ENCODE peak calls at places on chromosomes 11 and 22, in eight cellular contexts. One of them, this sample, is unnamed.

GRCh38 chr22:30383061-30383460 is 4.2 kb downstream of the RNF215 start:
- DNase-seq in EH: no peak
- DNase-seq in mucosa of gallbladder: no peak
- DNase-seq in epithelial cell of esophagus: no peak
- DNase-seq in GM06990: no peak
- DNase-seq in stimulated activated naive CD4-positive, alpha-beta T cell: no peak
- DNase-seq in GM23338: no peak
- DNase-seq in MV-4-11: no peak
- DNase-seq in this sample: no peak

GRCh38 chr11:96137357-96137756 is 205.6 kb downstream of the MAML2 start:
- DNase-seq in EH: no peak
- DNase-seq in mucosa of gallbladder: no peak
- DNase-seq in epithelial cell of esophagus: no peak
- DNase-seq in GM06990: no peak
- DNase-seq in stimulated activated naive CD4-positive, alpha-beta T cell: no peak
- DNase-seq in GM23338: no peak
- DNase-seq in MV-4-11: no peak
- DNase-seq in this sample: no peak

GRCh38 chr11:132347156-132348090 is 977.0 kb downstream of the NTM start:
- DNase-seq in EH: no peak
- DNase-seq in mucosa of gallbladder: no peak
- DNase-seq in epithelial cell of esophagus: no peak
- DNase-seq in GM06990: no peak
- DNase-seq in stimulated activated naive CD4-positive, alpha-beta T cell: no peak
- DNase-seq in GM23338: peak
- DNase-seq in MV-4-11: no peak
- DNase-seq in this sample: no peak

GRCh38 chr22:28269277-28269676 is 350.2 kb upstream of the PITPNB start:
- DNase-seq in EH: no peak
- DNase-seq in mucosa of gallbladder: no peak
- DNase-seq in epithelial cell of esophagus: no peak
- DNase-seq in GM06990: no peak
- DNase-seq in stimulated activated naive CD4-positive, alpha-beta T cell: no peak
- DNase-seq in GM23338: no peak
- DNase-seq in MV-4-11: peak
- DNase-seq in this sample: no peak

GRCh38 chr11:113507341-113507740 is 32.1 kb upstream of the DRD2 start:
- DNase-seq in EH: no peak
- DNase-seq in mucosa of gallbladder: no peak
- DNase-seq in epithelial cell of esophagus: no peak
- DNase-seq in GM06990: no peak
- DNase-seq in stimulated activated naive CD4-positive, alpha-beta T cell: no peak
- DNase-seq in GM23338: no peak
- DNase-seq in MV-4-11: no peak
- DNase-seq in this sample: no peak

GRCh38 chr11:10324474-10324873 is 19.6 kb downstream of the ADM start:
- DNase-seq in EH: peak
- DNase-seq in mucosa of gallbladder: no peak
- DNase-seq in epithelial cell of esophagus: peak
- DNase-seq in GM06990: no peak
- DNase-seq in stimulated activated naive CD4-positive, alpha-beta T cell: no peak
- DNase-seq in GM23338: no peak
- DNase-seq in MV-4-11: no peak
- DNase-seq in this sample: no peak

GRCh38 chr11:132643239-132643638 is 889.1 kb downstream of the OPCML start:
- DNase-seq in EH: no peak
- DNase-seq in mucosa of gallbladder: no peak
- DNase-seq in epithelial cell of esophagus: no peak
- DNase-seq in GM06990: no peak
- DNase-seq in stimulated activated naive CD4-positive, alpha-beta T cell: no peak
- DNase-seq in GM23338: no peak
- DNase-seq in MV-4-11: no peak
- DNase-seq in this sample: no peak

GRCh38 chr11:2445107-2445947 is 519 bp downstream of the KCNQ1 start:
- DNase-seq in EH: no peak
- DNase-seq in mucosa of gallbladder: no peak
- DNase-seq in epithelial cell of esophagus: no peak
- DNase-seq in GM06990: no peak
- DNase-seq in stimulated activated naive CD4-positive, alpha-beta T cell: peak
- DNase-seq in GM23338: peak
- DNase-seq in MV-4-11: no peak
- DNase-seq in this sample: no peak

GRCh38 chr11:134761361-134761760 is 349.3 kb upstream of the B3GAT1 start:
- DNase-seq in EH: no peak
- DNase-seq in mucosa of gallbladder: peak
- DNase-seq in epithelial cell of esophagus: no peak
- DNase-seq in GM06990: no peak
- DNase-seq in stimulated activated naive CD4-positive, alpha-beta T cell: no peak
- DNase-seq in GM23338: no peak
- DNase-seq in MV-4-11: no peak
- DNase-seq in this sample: no peak

GRCh38 chr11:7651140-7651551 is 22.2 kb downstream of the CYB5R2 start:
- DNase-seq in EH: peak
- DNase-seq in mucosa of gallbladder: no peak
- DNase-seq in epithelial cell of esophagus: no peak
- DNase-seq in GM06990: no peak
- DNase-seq in stimulated activated naive CD4-positive, alpha-beta T cell: no peak
- DNase-seq in GM23338: no peak
- DNase-seq in MV-4-11: peak
- DNase-seq in this sample: no peak

GRCh38 chr11:134764367-134764766 is 352.3 kb upstream of the B3GAT1 start:
- DNase-seq in EH: no peak
- DNase-seq in mucosa of gallbladder: no peak
- DNase-seq in epithelial cell of esophagus: no peak
- DNase-seq in GM06990: no peak
- DNase-seq in stimulated activated naive CD4-positive, alpha-beta T cell: no peak
- DNase-seq in GM23338: no peak
- DNase-seq in MV-4-11: no peak
- DNase-seq in this sample: no peak

GRCh38 chr22:38872831-38873248 is 824 bp upstream of the CBX6 start:
- DNase-seq in EH: peak
- DNase-seq in mucosa of gallbladder: peak
- DNase-seq in epithelial cell of esophagus: no peak
- DNase-seq in GM06990: no peak
- DNase-seq in stimulated activated naive CD4-positive, alpha-beta T cell: peak
- DNase-seq in GM23338: peak
- DNase-seq in MV-4-11: no peak
- DNase-seq in this sample: no peak

GRCh38 chr11:47332303-47332711 is 20.2 kb downstream of the MYBPC3 start:
- DNase-seq in EH: no peak
- DNase-seq in mucosa of gallbladder: no peak
- DNase-seq in epithelial cell of esophagus: no peak
- DNase-seq in GM06990: no peak
- DNase-seq in stimulated activated naive CD4-positive, alpha-beta T cell: no peak
- DNase-seq in GM23338: no peak
- DNase-seq in MV-4-11: no peak
- DNase-seq in this sample: no peak

GRCh38 chr11:57459112-57460016 is 964 bp upstream of the RTN4RL2 start:
- DNase-seq in EH: no peak
- DNase-seq in mucosa of gallbladder: no peak
- DNase-seq in epithelial cell of esophagus: peak
- DNase-seq in GM06990: peak
- DNase-seq in stimulated activated naive CD4-positive, alpha-beta T cell: peak
- DNase-seq in GM23338: peak
- DNase-seq in MV-4-11: no peak
- DNase-seq in this sample: no peak

GRCh38 chr11:120991830-120992686 is 31.8 kb upstream of the TBCEL start:
- DNase-seq in EH: no peak
- DNase-seq in mucosa of gallbladder: no peak
- DNase-seq in epithelial cell of esophagus: no peak
- DNase-seq in GM06990: no peak
- DNase-seq in stimulated activated naive CD4-positive, alpha-beta T cell: no peak
- DNase-seq in GM23338: no peak
- DNase-seq in MV-4-11: no peak
- DNase-seq in this sample: no peak

GRCh38 chr11:29956076-29956556 is 60.7 kb downstream of the KCNA4 start:
- DNase-seq in EH: no peak
- DNase-seq in mucosa of gallbladder: no peak
- DNase-seq in epithelial cell of esophagus: no peak
- DNase-seq in GM06990: no peak
- DNase-seq in stimulated activated naive CD4-positive, alpha-beta T cell: no peak
- DNase-seq in GM23338: no peak
- DNase-seq in MV-4-11: no peak
- DNase-seq in this sample: no peak

GRCh38 chr11:45174168-45174835 is 27.9 kb downstream of the PRDM11 start:
- DNase-seq in EH: no peak
- DNase-seq in mucosa of gallbladder: no peak
- DNase-seq in epithelial cell of esophagus: no peak
- DNase-seq in GM06990: no peak
- DNase-seq in stimulated activated naive CD4-positive, alpha-beta T cell: no peak
- DNase-seq in GM23338: no peak
- DNase-seq in MV-4-11: no peak
- DNase-seq in this sample: no peak

GRCh38 chr11:12244156-12244555 is 133.2 kb upstream of the PARVA start:
- DNase-seq in EH: no peak
- DNase-seq in mucosa of gallbladder: no peak
- DNase-seq in epithelial cell of esophagus: no peak
- DNase-seq in GM06990: no peak
- DNase-seq in stimulated activated naive CD4-positive, alpha-beta T cell: no peak
- DNase-seq in GM23338: no peak
- DNase-seq in MV-4-11: no peak
- DNase-seq in this sample: no peak

GRCh38 chr11:117457031-117457785 is 129.6 kb downstream of the CEP164 start:
- DNase-seq in EH: no peak
- DNase-seq in mucosa of gallbladder: no peak
- DNase-seq in epithelial cell of esophagus: no peak
- DNase-seq in GM06990: peak
- DNase-seq in stimulated activated naive CD4-positive, alpha-beta T cell: no peak
- DNase-seq in GM23338: no peak
- DNase-seq in MV-4-11: no peak
- DNase-seq in this sample: no peak

GRCh38 chr11:108340958-108341357 is 118.1 kb downstream of the ATM start:
- DNase-seq in EH: no peak
- DNase-seq in mucosa of gallbladder: no peak
- DNase-seq in epithelial cell of esophagus: peak
- DNase-seq in GM06990: no peak
- DNase-seq in stimulated activated naive CD4-positive, alpha-beta T cell: no peak
- DNase-seq in GM23338: peak
- DNase-seq in MV-4-11: no peak
- DNase-seq in this sample: no peak

GRCh38 chr11:47510231-47510630 is 42.7 kb downstream of the CELF1 start:
- DNase-seq in EH: peak
- DNase-seq in mucosa of gallbladder: no peak
- DNase-seq in epithelial cell of esophagus: peak
- DNase-seq in GM06990: peak
- DNase-seq in stimulated activated naive CD4-positive, alpha-beta T cell: no peak
- DNase-seq in GM23338: no peak
- DNase-seq in MV-4-11: no peak
- DNase-seq in this sample: no peak

GRCh38 chr11:106031210-106031845 is 9.3 kb upstream of the MSANTD4 start:
- DNase-seq in EH: no peak
- DNase-seq in mucosa of gallbladder: no peak
- DNase-seq in epithelial cell of esophagus: peak
- DNase-seq in GM06990: no peak
- DNase-seq in stimulated activated naive CD4-positive, alpha-beta T cell: no peak
- DNase-seq in GM23338: no peak
- DNase-seq in MV-4-11: no peak
- DNase-seq in this sample: no peak

GRCh38 chr11:73198677-73199076 is 19.4 kb upstream of the P2RY2 start:
- DNase-seq in EH: peak
- DNase-seq in mucosa of gallbladder: no peak
- DNase-seq in epithelial cell of esophagus: peak
- DNase-seq in GM06990: no peak
- DNase-seq in stimulated activated naive CD4-positive, alpha-beta T cell: no peak
- DNase-seq in GM23338: peak
- DNase-seq in MV-4-11: peak
- DNase-seq in this sample: no peak

GRCh38 chr22:26342719-26343449 is 86.2 kb upstream of the ASPHD2 start:
- DNase-seq in EH: no peak
- DNase-seq in mucosa of gallbladder: no peak
- DNase-seq in epithelial cell of esophagus: no peak
- DNase-seq in GM06990: no peak
- DNase-seq in stimulated activated naive CD4-positive, alpha-beta T cell: no peak
- DNase-seq in GM23338: no peak
- DNase-seq in MV-4-11: no peak
- DNase-seq in this sample: no peak

GRCh38 chr11:105456950-105457349 is 152.9 kb upstream of the GRIA4 start:
- DNase-seq in EH: peak
- DNase-seq in mucosa of gallbladder: no peak
- DNase-seq in epithelial cell of esophagus: no peak
- DNase-seq in GM06990: no peak
- DNase-seq in stimulated activated naive CD4-positive, alpha-beta T cell: no peak
- DNase-seq in GM23338: peak
- DNase-seq in MV-4-11: no peak
- DNase-seq in this sample: no peak

This sample was measured in thoracic aorta.